ENCODE peak calls at places on chromosomes 12 and 14, in six cellular contexts. P is mucosa of descending colon; D is aorta; A is memory B cell; O is naive thymus-derived CD8-positive, alpha-beta T cell; G is stimulated activated CD4-positive, alpha-beta T cell treated with anti-CD3 and anti-CD28 coated beads, Interleukin-2, amount 100 ng/mL, for 48 hours. Y is an unnamed sample.

GRCh38 chr12:82461393-82461792 is 103.1 kb downstream of the METTL25 start:
- DNase-seq in O (no peak), A (no peak), P (no peak), G (no peak), D (no peak), Y (no peak)

GRCh38 chr12:14554281-14555008 is 13.2 kb downstream of the PLBD1 start:
- DNase-seq in G (no peak), A (no peak), D (peak; percentile 91), O (no peak), P (peak; percentile 90), Y (no peak)

GRCh38 chr14:105601360-105602242 is 75.2 kb downstream of the TMEM121 start:
- DNase-seq in O (no peak), D (peak; percentile 30), A (no peak), P (no peak), G (no peak), Y (no peak)

GRCh38 chr14:99224116-99224910 is 47.7 kb downstream of the BCL11B start:
- DNase-seq in D (no peak), G (no peak), P (peak; percentile 15), A (no peak), O (no peak), Y (no peak)

GRCh38 chr12:27554421-27555186 is 30.6 kb downstream of the PPFIBP1 start:
- DNase-seq in D (peak; percentile 78), P (no peak), A (no peak), O (no peak), G (no peak), Y (no peak)

GRCh38 chr12:47954058-47954457 is 9.3 kb upstream of the TMEM106C start:
- DNase-seq in A (no peak), G (no peak), P (peak; percentile 62), D (no peak), O (no peak), Y (no peak)

GRCh38 chr14:69580009-69580577 is 5.4 kb upstream of the CCDC177 start:
- DNase-seq in P (no peak), O (no peak), D (no peak), G (no peak), A (no peak), Y (no peak)

GRCh38 chr12:50564948-50565297 is 60.1 kb downstream of the DIP2B start:
- DNase-seq in O (no peak), P (no peak), D (no peak), G (no peak), A (no peak), Y (no peak)

GRCh38 chr14:102948698-102949061 is 26.2 kb downstream of the AMN start:
- DNase-seq in A (no peak), O (no peak), P (peak; percentile 27), D (peak; percentile 48), G (no peak), Y (no peak)

GRCh38 chr14:95876769-95877490 is at the start of gene TUNAR:
- DNase-seq in G (no peak), D (no peak), A (no peak), P (no peak), O (no peak), Y (peak; percentile 4)

GRCh38 chr12:42756841-42757661 is 167.5 kb upstream of the PRICKLE1 start:
- DNase-seq in P (no peak), G (no peak), D (no peak), O (no peak), A (no peak), Y (no peak)

GRCh38 chr12:103924761-103925641 is 5.2 kb upstream of the HSP90B1 start:
- DNase-seq in G (peak; percentile 52), A (no peak), P (no peak), O (no peak), D (no peak), Y (no peak)

GRCh38 chr14:55136868-55137785 is 8.1 kb downstream of the LGALS3 start:
- DNase-seq in O (no peak), G (no peak), D (peak; percentile 88), P (no peak), A (no peak), Y (no peak)

GRCh38 chr12:112988224-112988623 is 9.9 kb downstream of the OAS2 start:
- DNase-seq in O (no peak), G (no peak), D (no peak), P (no peak), A (no peak), Y (no peak)

GRCh38 chr12:106120578-106121105 is 18.1 kb downstream of the NUAK1 start:
- DNase-seq in D (no peak), O (no peak), P (no peak), G (no peak), A (no peak), Y (no peak)

GRCh38 chr14:66000771-66001170 is 485.4 kb upstream of the CCDC196 start:
- DNase-seq in D (no peak), O (no peak), G (no peak), P (no peak), A (no peak), Y (no peak)

GRCh38 chr12:42957136-42957535 is 367.6 kb upstream of the PRICKLE1 start:
- DNase-seq in P (no peak), D (no peak), A (no peak), O (no peak), G (no peak), Y (no peak)

GRCh38 chr12:27631813-27632491 is 64.3 kb upstream of the REP15 start:
- DNase-seq in O (no peak), D (no peak), A (no peak), P (no peak), G (no peak), Y (no peak)

GRCh38 chr14:24849471-24849870 is 200.5 kb downstream of the STXBP6 start:
- DNase-seq in A (no peak), G (no peak), D (no peak), P (no peak), O (no peak), Y (no peak)

GRCh38 chr12:106954462-106955376 is 988 bp upstream of the TMEM263 start:
- DNase-seq in G (no peak), P (peak; percentile 50), O (no peak), A (no peak), D (peak; percentile 64), Y (no peak)

GRCh38 chr14:35404246-35404495 is 378 bp downstream of the NFKBIA start:
- DNase-seq in A (no peak), D (no peak), G (no peak), O (no peak), P (no peak), Y (no peak)

GRCh38 chr14:75147423-75148071 is 20.7 kb upstream of the NEK9 start:
- DNase-seq in D (peak; percentile 82), A (no peak), O (no peak), G (no peak), P (no peak), Y (no peak)

GRCh38 chr14:31834616-31835015 is 242.5 kb upstream of the ARHGAP5 start:
- DNase-seq in D (no peak), A (no peak), O (no peak), P (no peak), G (no peak), Y (no peak)

GRCh38 chr12:45343269-45344051 is 127.6 kb downstream of the ANO6 start:
- DNase-seq in G (no peak), O (no peak), A (no peak), D (no peak), P (no peak), Y (no peak)

GRCh38 chr12:109818900-109819500 is 14.2 kb downstream of the TRPV4 start:
- DNase-seq in G (no peak), P (no peak), A (no peak), O (no peak), D (no peak), Y (no peak)

GRCh38 chr14:74879427-74880180 is 2.1 kb upstream of the DLST start:
- DNase-seq in P (no peak), A (no peak), O (no peak), D (no peak), G (no peak), Y (no peak)

GRCh38 chr12:110111476-110112334 is 12.5 kb upstream of the IFT81 start:
- DNase-seq in O (no peak), A (no peak), G (no peak), D (no peak), P (no peak), Y (no peak)

GRCh38 chr12:64256166-64256800 is 34.2 kb upstream of the KICS2 start:
- DNase-seq in G (no peak), P (no peak), A (peak; percentile 47), O (no peak), D (no peak), Y (peak; percentile 39)

GRCh38 chr14:104444159-104445030 is 135.2 kb upstream of the C14orf180 start:
- DNase-seq in D (no peak), G (no peak), A (no peak), O (peak; percentile 5), P (no peak), Y (no peak)

GRCh38 chr14:34837801-34838322 is 37.3 kb downstream of the BAZ1A start:
- DNase-seq in O (no peak), P (no peak), G (no peak), A (no peak), D (no peak), Y (no peak)

Y was measured in naive B cell.